ENCODE peak calls at places on chromosome 14, in four cellular contexts. Z, Q, M and S are unnamed samples.

GRCh38 chr14:64935508-64935907 is 7.0 kb downstream of the GPX2 start:
- DNase-seq in M (no peak), Z (no peak), Q (no peak), S (no peak)

GRCh38 chr14:56202256-56202655 is 84.0 kb downstream of the PELI2 start:
- DNase-seq in Z (no peak), M (no peak), Q (no peak), S (no peak)

GRCh38 chr14:101862177-101862576 is 100.7 kb downstream of the PPP2R5C start:
- DNase-seq in Z (no peak), M (no peak), Q (no peak), S (no peak)

GRCh38 chr14:71089974-71090373 is 182.7 kb downstream of the PCNX1 start:
- DNase-seq in Q (no peak), M (no peak), Z (no peak), S (no peak)

GRCh38 chr14:66476964-66477363 is 9.2 kb upstream of the CCDC196 start:
- DNase-seq in Z (no peak), Q (peak; percentile 8), M (no peak), S (no peak)

GRCh38 chr14:65411656-65412188 is 808 bp upstream of the FUT8 start:
- DNase-seq in Z (peak; percentile 57), Q (peak; percentile 79), M (no peak), S (peak; percentile 50)

GRCh38 chr14:105470163-105470811 is 4.3 kb upstream of the CRIP2 start:
- DNase-seq in Z (no peak), M (no peak), Q (no peak), S (no peak)

GRCh38 chr14:52068741-52069616 is at the start of gene NID2:
- DNase-seq in Z (peak; percentile 36), Q (peak; percentile 33), M (no peak), S (peak; percentile 4)

GRCh38 chr14:34628681-34629135 is 1.2 kb downstream of the SNX6 start:
- DNase-seq in Z (no peak), Q (peak; percentile 32), M (no peak), S (no peak)

GRCh38 chr14:66359500-66359899 is 126.7 kb upstream of the CCDC196 start:
- DNase-seq in Q (peak; percentile 6), M (peak; percentile 15), Z (peak; percentile 12), S (no peak)

GRCh38 chr14:101506921-101507300 is 54.4 kb upstream of the DIO3 start:
- DNase-seq in Q (no peak), Z (no peak), M (no peak), S (no peak)

GRCh38 chr14:71923471-71923870 is 8.8 kb upstream of the RGS6 start:
- DNase-seq in Z (no peak), M (no peak), Q (no peak), S (no peak)

GRCh38 chr14:90453401-90453951 is 56.6 kb downstream of the CALM1 start:
- DNase-seq in Z (no peak), M (no peak), Q (no peak), S (no peak)

GRCh38 chr14:36424478-36425102 is 95.4 kb downstream of the NKX2-1 start:
- DNase-seq in Q (no peak), M (no peak), Z (no peak), S (no peak)

GRCh38 chr14:73241481-73242165 is 4.3 kb downstream of the PAPLN start:
- DNase-seq in Z (no peak), Q (no peak), M (no peak), S (no peak)

GRCh38 chr14:97250925-97251324 is 453.7 kb downstream of the VRK1 start:
- DNase-seq in Z (no peak), Q (no peak), M (no peak), S (no peak)

GRCh38 chr14:29220077-29220476 is 453.5 kb downstream of the FOXG1 start:
- DNase-seq in Z (no peak), M (no peak), Q (no peak), S (no peak)

GRCh38 chr14:70096866-70097265 is 91.9 kb downstream of the SLC8A3 start:
- DNase-seq in M (no peak), Z (no peak), Q (no peak), S (no peak)

GRCh38 chr14:85416771-85417170 is 113.2 kb upstream of the FLRT2 start:
- DNase-seq in M (no peak), Q (no peak), Z (no peak), S (peak; percentile 73)

GRCh38 chr14:49966304-49966809 is 73.5 kb downstream of the ARF6 start:
- DNase-seq in Z (no peak), M (no peak), Q (no peak), S (no peak)

GRCh38 chr14:97719931-97720330 is 922.7 kb downstream of the VRK1 start:
- DNase-seq in Q (no peak), Z (no peak), M (no peak), S (no peak)

GRCh38 chr14:71621276-71621675 is 311.0 kb upstream of the RGS6 start:
- DNase-seq in Q (no peak), Z (no peak), M (no peak), S (no peak)

DNA sequence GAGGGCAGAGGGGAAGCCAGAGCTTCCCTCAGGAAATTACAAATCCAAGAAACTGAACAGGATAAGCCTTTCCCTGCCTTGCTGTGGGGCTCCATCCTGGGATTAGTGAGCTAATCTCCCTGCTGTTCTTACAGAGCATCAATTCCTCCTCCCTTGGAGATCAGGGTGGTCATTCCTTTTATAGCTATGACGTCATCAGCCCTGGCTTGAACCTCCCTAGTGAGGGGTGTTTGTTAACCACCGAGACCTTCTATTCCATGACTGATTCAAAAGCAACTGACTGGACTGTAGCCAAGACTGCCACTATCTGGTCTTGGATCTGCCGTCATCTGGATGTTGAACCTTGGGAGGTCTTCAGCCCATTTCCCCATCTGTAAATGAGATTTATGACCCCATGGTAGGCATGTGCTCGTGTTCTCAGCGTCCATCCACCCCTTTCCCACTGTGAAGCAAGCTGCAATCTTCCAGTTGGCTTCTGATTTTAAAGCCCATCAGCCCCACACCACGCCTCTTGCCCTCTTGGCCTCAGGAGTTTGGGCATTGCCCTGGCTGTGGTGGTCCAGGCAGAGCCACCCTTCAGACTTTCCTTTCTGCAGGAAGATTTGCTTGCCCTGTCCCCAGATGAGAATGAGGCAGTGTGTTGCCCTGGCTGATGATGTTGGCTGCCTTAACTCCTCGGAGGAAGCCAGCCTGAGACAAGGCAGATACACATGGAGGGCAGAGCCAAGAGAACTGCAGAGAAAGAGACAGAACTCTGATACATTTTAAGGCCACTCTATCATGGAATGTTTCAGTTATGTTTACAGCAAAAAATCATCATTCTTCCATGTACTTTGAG is 59.6 kb upstream of the ACTN1 start:
- DNase-seq in Q (no peak), Z (no peak), M (no peak), S (no peak)
- TF ChIP-seq SPI1 in Q (no peak), Z (no peak), M (no peak), S (no peak)

DNA sequence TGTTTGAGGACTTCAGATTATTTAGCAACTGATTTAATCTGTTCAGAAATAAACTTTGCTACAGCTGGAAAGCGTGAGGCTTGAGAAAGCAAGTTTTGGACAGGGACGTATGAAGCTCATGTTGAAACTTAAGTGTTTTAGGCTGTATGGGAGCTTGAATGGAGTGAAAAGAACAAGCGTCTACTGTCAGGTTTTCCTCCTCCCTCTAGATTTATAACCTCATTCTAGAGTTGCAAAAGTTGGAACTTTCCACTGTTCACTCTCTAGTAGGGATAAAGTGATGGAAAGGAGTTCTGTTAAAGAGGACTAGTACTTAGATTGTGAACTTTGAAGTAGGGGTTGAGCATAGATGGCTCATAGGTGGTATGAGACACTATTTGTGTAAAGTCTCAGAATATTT is 1.1 kb downstream of the PRPF39 start:
- DNase-seq in Z (no peak), Q (no peak), M (no peak), S (no peak)
- TF ChIP-seq SPI1 in Z (no peak), Q (no peak), M (no peak), S (no peak)

GRCh38 chr14:87896393-87897380 is 96.3 kb downstream of the GALC start:
- DNase-seq in M (no peak), Q (peak; percentile 36), Z (no peak), S (peak; percentile 3)
- TF ChIP-seq SPI1 in M (no peak), Q (no peak), Z (no peak), S (no peak)

GRCh38 chr14:99230271-99231141 is 41.5 kb downstream of the BCL11B start:
- DNase-seq in M (no peak), Q (peak; percentile 26), Z (no peak), S (no peak)

GRCh38 chr14:99231850-99232401 is 40.1 kb downstream of the BCL11B start:
- DNase-seq in Q (no peak), M (no peak), Z (no peak), S (no peak)

GRCh38 chr14:99232406-99233214 is 39.4 kb downstream of the BCL11B start:
- DNase-seq in M (no peak), Z (no peak), Q (no peak), S (no peak)

GRCh38 chr14:99231181-99231849 is 40.7 kb downstream of the BCL11B start:
- DNase-seq in Z (no peak), Q (no peak), M (no peak), S (no peak)

DNA sequence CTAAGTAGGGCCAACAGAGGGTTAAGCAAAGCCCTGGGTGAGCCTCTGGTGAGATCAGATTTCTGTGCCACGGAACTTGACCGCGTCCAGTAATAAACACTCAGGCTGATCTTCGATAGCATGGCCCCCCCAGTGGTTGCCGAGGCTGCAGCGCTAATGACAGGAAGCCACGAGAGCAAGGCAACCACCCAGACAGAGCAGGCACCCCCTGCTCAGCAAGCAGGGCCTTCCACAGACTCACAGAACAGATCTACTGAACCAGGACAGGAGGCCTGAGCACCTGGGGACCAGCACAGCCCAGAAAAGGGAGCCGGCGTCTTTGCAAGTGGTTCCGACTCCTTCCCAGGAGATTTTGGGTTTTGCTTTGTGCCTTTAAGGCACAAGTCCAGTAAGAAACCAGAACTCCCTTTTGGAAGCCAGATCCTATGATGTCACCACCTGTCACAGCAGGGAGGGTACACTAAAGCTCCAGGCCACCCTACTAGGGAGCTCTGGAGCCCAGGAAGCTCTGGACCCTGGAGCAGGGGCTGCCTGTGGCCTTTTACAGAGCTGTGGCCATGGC is 42.3 kb downstream of the BCL11B start:
- DNase-seq in Z (no peak), M (no peak), Q (no peak), S (no peak)
- TF ChIP-seq SPI1 in Z (no peak), M (no peak), Q (no peak), S (no peak)

GRCh38 chr14:22780105-22780679 is 13.7 kb downstream of the OXA1L start:
- DNase-seq in M (no peak), Q (no peak), Z (no peak), S (no peak)

GRCh38 chr14:22776215-22776614 is 9.7 kb downstream of the OXA1L start:
- DNase-seq in M (no peak), Z (no peak), Q (no peak), S (no peak)

GRCh38 chr14:22786685-22787084 is 20.2 kb downstream of the OXA1L start:
- DNase-seq in M (no peak), Q (no peak), Z (no peak), S (no peak)

GRCh38 chr14:22781606-22782000 is 15.1 kb downstream of the OXA1L start:
- DNase-seq in Q (no peak), Z (no peak), M (no peak), S (no peak)

DNA sequence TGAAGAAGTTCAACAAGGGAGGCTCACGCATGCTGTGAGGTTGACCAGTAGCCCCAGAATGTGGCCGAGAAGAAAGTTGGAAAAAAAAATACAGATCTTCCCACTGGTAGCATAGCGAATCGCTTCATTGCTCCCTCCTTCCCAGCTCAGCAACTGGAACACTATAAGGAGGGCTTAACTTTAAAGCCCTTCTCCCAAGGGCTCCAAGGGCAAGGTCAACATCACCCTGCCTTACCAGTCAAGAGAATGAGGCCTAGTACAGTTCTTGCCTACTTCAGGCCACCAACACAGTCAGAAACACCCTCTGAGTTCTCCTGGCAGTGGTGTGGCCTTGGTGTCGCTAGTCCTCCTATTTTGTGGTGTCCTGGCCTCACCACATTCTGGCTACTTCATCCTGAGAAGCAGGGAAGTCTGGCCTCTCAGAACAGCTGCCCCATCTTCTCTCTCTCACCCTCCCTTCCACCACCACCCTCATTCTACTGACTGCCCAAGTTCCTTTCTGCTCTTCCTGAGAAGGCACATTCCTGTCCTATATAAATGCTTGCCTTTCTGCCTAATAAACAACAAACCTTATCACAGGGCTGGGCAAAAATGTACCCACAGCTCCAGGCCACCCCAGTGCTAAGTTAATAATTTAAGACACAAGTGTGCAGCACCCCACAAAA is 14.6 kb downstream of the OXA1L start:
- DNase-seq in Q (no peak), Z (no peak), M (no peak), S (peak; percentile 28)
- TF ChIP-seq SPI1 in Q (no peak), Z (no peak), M (no peak), S (no peak)